ENCODE peak calls at places on chromosomes 11 and 22, in five cellular contexts. One of them, this sample, is unnamed.

GRCh38 chr22:31091106-31091975 is 10.2 kb downstream of the SMTN start:
- DNase-seq in endothelial cell: no peak
- DNase-seq in psoas muscle: peak
- DNase-seq in cardiac muscle cell: no peak
- DNase-seq in LNCaP clone FGC: no peak
- DNase-seq in this sample: no peak

GRCh38 chr11:96396637-96397036 is 6.8 kb downstream of the JRKL start:
- DNase-seq in LNCaP clone FGC: no peak
- DNase-seq in cardiac muscle cell: no peak
- DNase-seq in psoas muscle: no peak
- DNase-seq in endothelial cell: no peak
- DNase-seq in this sample: peak

GRCh38 chr11:4181780-4182721 is 87.5 kb downstream of the RRM1 start:
- DNase-seq in psoas muscle: no peak
- DNase-seq in endothelial cell: peak
- DNase-seq in cardiac muscle cell: peak
- DNase-seq in LNCaP clone FGC: peak
- DNase-seq in this sample: peak

GRCh38 chr22:36454916-36455570 is 26.4 kb downstream of the TXN2 start:
- DNase-seq in cardiac muscle cell: peak
- DNase-seq in psoas muscle: peak
- DNase-seq in LNCaP clone FGC: no peak
- DNase-seq in endothelial cell: peak
- DNase-seq in this sample: peak

GRCh38 chr11:71998649-71999310 is at the start of gene IL18BP:
- DNase-seq in cardiac muscle cell: no peak
- DNase-seq in endothelial cell: peak
- DNase-seq in psoas muscle: no peak
- DNase-seq in LNCaP clone FGC: no peak
- DNase-seq in this sample: no peak

GRCh38 chr11:10496296-10496936 is 41.4 kb downstream of the AMPD3 start:
- DNase-seq in LNCaP clone FGC: no peak
- DNase-seq in cardiac muscle cell: no peak
- DNase-seq in psoas muscle: no peak
- DNase-seq in endothelial cell: no peak
- DNase-seq in this sample: no peak

GRCh38 chr11:61959678-61960077 is 7.8 kb downstream of the FTH1 start:
- DNase-seq in cardiac muscle cell: no peak
- DNase-seq in LNCaP clone FGC: no peak
- DNase-seq in endothelial cell: no peak
- DNase-seq in psoas muscle: no peak
- DNase-seq in this sample: no peak

GRCh38 chr11:86620796-86621575 is 51.4 kb downstream of the ME3 start:
- DNase-seq in endothelial cell: no peak
- DNase-seq in LNCaP clone FGC: no peak
- DNase-seq in psoas muscle: no peak
- DNase-seq in cardiac muscle cell: peak
- DNase-seq in this sample: no peak

GRCh38 chr11:123704341-123704740 is 37.1 kb downstream of the ZNF202 start:
- DNase-seq in LNCaP clone FGC: no peak
- DNase-seq in psoas muscle: no peak
- DNase-seq in endothelial cell: no peak
- DNase-seq in cardiac muscle cell: no peak
- DNase-seq in this sample: no peak

GRCh38 chr11:127345819-127346459 is 345.4 kb upstream of the KIRREL3 start:
- DNase-seq in LNCaP clone FGC: no peak
- DNase-seq in endothelial cell: peak
- DNase-seq in psoas muscle: no peak
- DNase-seq in cardiac muscle cell: peak
- DNase-seq in this sample: peak

DNA sequence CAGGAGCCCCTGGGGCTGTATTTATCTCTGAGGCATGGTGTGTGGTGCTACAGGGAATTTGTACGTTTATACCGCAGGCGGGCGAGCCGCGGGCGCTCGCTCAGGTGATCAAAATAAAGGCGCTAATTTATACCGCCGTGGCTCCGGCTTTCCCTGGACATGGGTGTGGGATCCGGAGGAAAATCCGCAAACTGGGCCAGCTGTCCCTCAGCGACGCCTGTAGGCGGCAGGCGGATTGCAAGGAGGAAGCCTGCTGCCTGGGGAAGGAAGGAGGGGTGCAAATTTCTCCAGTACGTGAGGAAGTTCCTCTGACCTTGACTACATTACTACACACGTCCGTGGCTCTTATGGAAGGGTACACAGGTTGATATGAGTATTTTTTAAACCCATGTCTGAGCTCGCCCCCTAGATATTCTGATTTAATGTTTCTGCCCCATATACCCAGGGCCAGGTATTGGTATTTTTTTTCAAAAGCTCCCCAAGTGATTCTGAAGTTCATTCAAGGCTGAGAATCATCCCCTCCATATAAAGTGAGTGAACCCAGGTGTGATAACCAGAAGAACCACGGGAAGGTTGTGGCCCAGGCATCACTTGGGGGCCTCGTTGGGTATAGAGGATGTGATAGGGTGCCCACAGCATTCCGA is 2.8 kb downstream of the MYOD1 start:
- DNase-seq in cardiac muscle cell: peak
- DNase-seq in psoas muscle: peak
- DNase-seq in endothelial cell: peak
- DNase-seq in LNCaP clone FGC: peak
- DNase-seq in this sample: no peak
- TF ChIP-seq CTCF in cardiac muscle cell: peak
- TF ChIP-seq CTCF in psoas muscle: peak
- TF ChIP-seq CTCF in endothelial cell: peak
- TF ChIP-seq CTCF in LNCaP clone FGC: peak
- TF ChIP-seq CTCF in this sample: peak

DNA sequence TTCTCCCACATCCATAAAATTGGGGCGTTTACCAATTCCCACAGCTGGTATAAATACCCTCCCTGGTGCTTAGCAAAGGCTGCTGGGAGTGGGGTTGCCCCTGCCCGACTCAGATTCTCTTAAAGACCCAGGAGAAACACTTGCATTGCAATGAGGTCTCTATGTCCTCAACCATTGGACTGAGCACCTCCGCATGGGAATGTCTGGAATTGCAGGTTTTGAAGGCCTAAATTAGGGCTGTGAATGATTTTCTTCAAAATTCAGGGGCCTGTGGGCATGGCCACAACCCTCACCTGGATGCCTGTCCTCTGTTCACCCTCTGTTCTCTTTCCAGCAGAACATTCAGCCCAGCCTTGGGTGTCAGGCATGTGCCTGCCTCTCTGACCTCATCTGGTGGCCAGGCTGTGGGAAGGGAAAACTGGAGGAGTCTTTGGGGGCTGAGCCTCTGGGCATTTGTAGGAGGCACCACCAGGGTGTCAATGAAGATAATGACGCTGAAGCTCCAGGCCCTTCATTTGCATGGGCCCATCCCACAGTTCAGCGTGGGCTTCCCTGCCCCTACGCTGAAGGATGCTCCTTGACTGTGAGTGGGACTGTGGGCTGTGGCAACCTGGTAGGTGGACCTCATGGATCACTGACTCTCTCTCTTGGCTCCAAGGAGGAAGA is 52.7 kb upstream of the MYEOV start:
- DNase-seq in LNCaP clone FGC: no peak
- DNase-seq in endothelial cell: no peak
- DNase-seq in psoas muscle: no peak
- DNase-seq in cardiac muscle cell: no peak
- DNase-seq in this sample: no peak
- TF ChIP-seq CTCF in LNCaP clone FGC: no peak
- TF ChIP-seq CTCF in endothelial cell: no peak
- TF ChIP-seq CTCF in psoas muscle: no peak
- TF ChIP-seq CTCF in cardiac muscle cell: no peak
- TF ChIP-seq CTCF in this sample: no peak

GRCh38 chr22:44669725-44670027 is 32.3 kb upstream of the PRR5 start:
- DNase-seq in cardiac muscle cell: peak
- DNase-seq in psoas muscle: peak
- DNase-seq in endothelial cell: peak
- DNase-seq in LNCaP clone FGC: no peak
- DNase-seq in this sample: no peak
- TF ChIP-seq CTCF in cardiac muscle cell: peak
- TF ChIP-seq CTCF in psoas muscle: no peak
- TF ChIP-seq CTCF in endothelial cell: peak
- TF ChIP-seq CTCF in LNCaP clone FGC: peak
- TF ChIP-seq CTCF in this sample: peak

DNA sequence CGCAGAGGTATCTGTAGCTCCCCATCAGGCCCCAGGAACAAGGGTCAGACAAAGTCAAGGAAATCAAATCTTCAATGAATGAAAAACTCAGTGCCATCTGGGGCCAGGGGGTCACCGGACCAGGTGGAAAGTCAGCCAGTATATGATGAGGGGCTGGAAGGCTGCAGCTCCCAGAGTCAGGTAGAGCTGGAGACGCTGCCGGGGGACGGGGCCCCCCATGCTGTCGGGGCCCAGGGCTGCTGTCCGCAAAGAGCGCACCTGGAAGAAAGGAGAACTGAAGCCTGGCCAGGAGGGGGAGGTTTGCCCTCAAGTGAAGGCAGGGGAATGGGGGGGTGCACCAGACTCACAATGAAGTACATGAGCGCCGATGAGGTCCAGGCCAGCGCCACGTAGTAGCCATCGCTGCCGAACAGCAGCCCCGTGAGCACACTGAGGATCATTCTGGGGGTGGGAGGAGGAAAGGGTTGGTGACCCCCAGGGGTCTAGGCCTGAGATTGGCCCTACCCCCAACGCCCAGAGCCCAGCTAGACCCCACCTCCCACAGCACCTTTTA is 4.3 kb downstream of the YIF1A start:
- DNase-seq in endothelial cell: no peak
- DNase-seq in cardiac muscle cell: no peak
- DNase-seq in psoas muscle: no peak
- DNase-seq in LNCaP clone FGC: no peak
- DNase-seq in this sample: no peak
- TF ChIP-seq CTCF in endothelial cell: no peak
- TF ChIP-seq CTCF in cardiac muscle cell: no peak
- TF ChIP-seq CTCF in psoas muscle: no peak
- TF ChIP-seq CTCF in LNCaP clone FGC: no peak
- TF ChIP-seq CTCF in this sample: no peak

This sample was measured in glutamatergic neuron.